ENCODE peak calls at places on chromosomes 11 and 22, in four cellular contexts. One of them, this sample, is unnamed.

GRCh38 chr22:27785818-27786217 is 15.7 kb downstream of the MN1 start:
- DNase-seq in HepG2: no peak
- DNase-seq in GM12878: no peak
- DNase-seq in K562: no peak
- DNase-seq in this sample: no peak

GRCh38 chr22:44057411-44057987 is 33.4 kb downstream of the PARVB start:
- DNase-seq in K562: no peak
- DNase-seq in GM12878: no peak
- DNase-seq in HepG2: no peak
- DNase-seq in this sample: no peak

GRCh38 chr22:17370036-17370765 is 941 bp downstream of the CECR2 start:
- DNase-seq in K562: no peak
- DNase-seq in GM12878: no peak
- DNase-seq in HepG2: no peak
- DNase-seq in this sample: no peak

GRCh38 chr11:132784441-132784840 is 747.9 kb downstream of the OPCML start:
- DNase-seq in GM12878: no peak
- DNase-seq in HepG2: no peak
- DNase-seq in K562: no peak
- DNase-seq in this sample: no peak

GRCh38 chr11:24635588-24636290 is 138.9 kb downstream of the LUZP2 start:
- DNase-seq in HepG2: no peak
- DNase-seq in GM12878: no peak
- DNase-seq in K562: no peak
- DNase-seq in this sample: no peak

GRCh38 chr11:34145847-34146381 is 40.5 kb downstream of the NAT10 start:
- DNase-seq in K562: no peak
- DNase-seq in GM12878: peak
- DNase-seq in HepG2: no peak
- DNase-seq in this sample: no peak

GRCh38 chr11:34149786-34150185 is 44.4 kb downstream of the NAT10 start:
- DNase-seq in HepG2: no peak
- DNase-seq in K562: peak
- DNase-seq in GM12878: no peak
- DNase-seq in this sample: peak

GRCh38 chr11:73388241-73389133 is 12.3 kb downstream of the RELT start:
- DNase-seq in HepG2: no peak
- DNase-seq in GM12878: no peak
- DNase-seq in K562: no peak
- DNase-seq in this sample: no peak

GRCh38 chr11:47906066-47906465 is 57.9 kb upstream of the NUP160 start:
- DNase-seq in GM12878: no peak
- DNase-seq in HepG2: no peak
- DNase-seq in K562: no peak
- DNase-seq in this sample: no peak

GRCh38 chr22:27252282-27253049 is 549.1 kb downstream of the MN1 start:
- DNase-seq in HepG2: no peak
- DNase-seq in K562: no peak
- DNase-seq in GM12878: no peak
- DNase-seq in this sample: no peak

GRCh38 chr11:2789791-2790580 is 90.2 kb upstream of the KCNQ1OT1 start:
- DNase-seq in K562: no peak
- DNase-seq in HepG2: no peak
- DNase-seq in GM12878: no peak
- DNase-seq in this sample: no peak

GRCh38 chr22:48553694-48554308 is 1273.9 kb downstream of the BRD1 start:
- DNase-seq in GM12878: no peak
- DNase-seq in HepG2: no peak
- DNase-seq in K562: no peak
- DNase-seq in this sample: no peak

GRCh38 chr11:296206-296975 is 2.9 kb downstream of the IFITM5 start:
- DNase-seq in GM12878: no peak
- DNase-seq in HepG2: no peak
- DNase-seq in K562: no peak
- DNase-seq in this sample: no peak

GRCh38 chr22:33908201-33909074 is 11.8 kb downstream of the LARGE1 start:
- DNase-seq in K562: no peak
- DNase-seq in GM12878: no peak
- DNase-seq in HepG2: no peak
- DNase-seq in this sample: no peak

GRCh38 chr11:6233984-6234313 is 487 bp downstream of the FHIP1B start:
- DNase-seq in GM12878: no peak
- DNase-seq in HepG2: no peak
- DNase-seq in K562: no peak
- DNase-seq in this sample: no peak

GRCh38 chr11:111457731-111458368 is 54.3 kb downstream of the BTG4 start:
- DNase-seq in K562: no peak
- DNase-seq in HepG2: no peak
- DNase-seq in GM12878: no peak
- DNase-seq in this sample: no peak

GRCh38 chr22:21032843-21033688 is 705 bp upstream of the SLC7A4 start:
- DNase-seq in GM12878: no peak
- DNase-seq in HepG2: no peak
- DNase-seq in K562: no peak
- DNase-seq in this sample: no peak

GRCh38 chr11:116691779-116692178 is 81.0 kb downstream of the BUD13 start:
- DNase-seq in K562: peak
- DNase-seq in HepG2: peak
- DNase-seq in GM12878: no peak
- DNase-seq in this sample: peak

GRCh38 chr11:94196363-94196762 is 67.7 kb downstream of the PANX1 start:
- DNase-seq in HepG2: no peak
- DNase-seq in GM12878: no peak
- DNase-seq in K562: no peak
- DNase-seq in this sample: no peak

GRCh38 chr11:102472127-102472526 is 19.6 kb upstream of the TMEM123 start:
- DNase-seq in HepG2: no peak
- DNase-seq in GM12878: no peak
- DNase-seq in K562: no peak
- DNase-seq in this sample: no peak

GRCh38 chr11:93169950-93170561 is 27.7 kb downstream of the SLC36A4 start:
- DNase-seq in HepG2: peak
- DNase-seq in GM12878: no peak
- DNase-seq in K562: no peak
- DNase-seq in this sample: no peak

GRCh38 chr11:94151903-94152677 is 23.4 kb downstream of the PANX1 start:
- DNase-seq in HepG2: peak
- DNase-seq in K562: peak
- DNase-seq in GM12878: no peak
- DNase-seq in this sample: no peak

GRCh38 chr11:83816572-83817187 is 530.5 kb upstream of the CCDC90B start:
- DNase-seq in K562: peak
- DNase-seq in GM12878: no peak
- DNase-seq in HepG2: peak
- DNase-seq in this sample: no peak

GRCh38 chr22:50547231-50547851 is 1.6 kb downstream of the KLHDC7B start:
- DNase-seq in GM12878: no peak
- DNase-seq in HepG2: no peak
- DNase-seq in K562: peak
- DNase-seq in this sample: no peak

GRCh38 chr11:61616443-61616842 is 35.6 kb upstream of the SYT7 start:
- DNase-seq in K562: no peak
- DNase-seq in HepG2: no peak
- DNase-seq in GM12878: no peak
- DNase-seq in this sample: no peak

GRCh38 chr11:44661311-44661717 is 65.4 kb upstream of the TSPAN18 start:
- DNase-seq in GM12878: no peak
- DNase-seq in K562: no peak
- DNase-seq in HepG2: no peak
- DNase-seq in this sample: no peak

GRCh38 chr11:120752668-120753067 is 241.1 kb downstream of the GRIK4 start:
- DNase-seq in GM12878: no peak
- DNase-seq in HepG2: no peak
- DNase-seq in K562: no peak
- DNase-seq in this sample: peak

GRCh38 chr22:47289316-47289985 is 527.0 kb downstream of the TBC1D22A start:
- DNase-seq in HepG2: no peak
- DNase-seq in K562: no peak
- DNase-seq in GM12878: no peak
- DNase-seq in this sample: no peak

GRCh38 chr11:118045191-118045590 is 31.7 kb upstream of the TMPRSS4 start:
- DNase-seq in HepG2: no peak
- DNase-seq in K562: no peak
- DNase-seq in GM12878: no peak
- DNase-seq in this sample: no peak

GRCh38 chr11:57294225-57295131 is 30.3 kb downstream of the TNKS1BP1 start:
- DNase-seq in K562: no peak
- DNase-seq in HepG2: no peak
- DNase-seq in GM12878: no peak
- DNase-seq in this sample: no peak

GRCh38 chr11:13030857-13031256 is 21.7 kb downstream of the RASSF10 start:
- DNase-seq in HepG2: peak
- DNase-seq in GM12878: no peak
- DNase-seq in K562: no peak
- DNase-seq in this sample: no peak

GRCh38 chr22:36873614-36874308 is 13.0 kb downstream of the NCF4 start:
- DNase-seq in GM12878: peak
- DNase-seq in HepG2: peak
- DNase-seq in K562: peak
- DNase-seq in this sample: peak

GRCh38 chr22:19149047-19149883 is 827 bp downstream of the GSC2 start:
- DNase-seq in GM12878: no peak
- DNase-seq in K562: peak
- DNase-seq in HepG2: no peak
- DNase-seq in this sample: no peak

GRCh38 chr11:75689861-75690641 is 21.2 kb upstream of the MAP6 start:
- DNase-seq in HepG2: no peak
- DNase-seq in GM12878: peak
- DNase-seq in K562: no peak
- DNase-seq in this sample: no peak

GRCh38 chr22:17767236-17768065 is 6.8 kb downstream of the BID start:
- DNase-seq in HepG2: no peak
- DNase-seq in K562: no peak
- DNase-seq in GM12878: peak
- DNase-seq in this sample: no peak

GRCh38 chr11:8757533-8757932 is 74.9 kb downstream of the RPL27A start:
- DNase-seq in GM12878: no peak
- DNase-seq in K562: no peak
- DNase-seq in HepG2: no peak
- DNase-seq in this sample: no peak

GRCh38 chr11:44992181-44992582 is 41.5 kb upstream of the TP53I11 start:
- DNase-seq in GM12878: no peak
- DNase-seq in HepG2: no peak
- DNase-seq in K562: no peak
- DNase-seq in this sample: no peak

GRCh38 chr22:39148727-39149535 is 3.5 kb downstream of the CBX7 start:
- DNase-seq in K562: peak
- DNase-seq in GM12878: peak
- DNase-seq in HepG2: no peak
- DNase-seq in this sample: no peak
- TF ChIP-seq SP1 in K562: no peak
- TF ChIP-seq SP1 in GM12878: peak
- TF ChIP-seq SP1 in HepG2: no peak
- TF ChIP-seq SP1 in this sample: no peak

DNA sequence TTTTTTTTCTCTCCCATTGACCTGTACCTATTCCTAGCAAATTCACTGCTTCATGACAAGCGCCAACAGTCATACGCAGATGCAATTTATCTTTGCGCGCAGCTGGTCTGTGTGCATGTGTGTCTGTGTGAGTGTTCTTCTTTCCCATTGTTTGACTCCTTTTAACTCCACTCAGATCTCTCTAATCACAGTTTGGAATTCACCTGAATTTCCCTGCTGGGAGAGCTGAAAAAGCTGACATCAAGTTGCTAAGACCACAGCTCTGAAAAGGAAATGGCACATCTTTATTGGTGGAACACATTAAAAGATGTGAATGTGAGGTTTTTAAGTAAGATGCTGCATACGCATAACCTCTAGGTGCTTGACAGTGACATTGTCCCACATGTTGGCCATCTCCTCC is 187.4 kb upstream of the MTMR2 start:
- DNase-seq in GM12878: no peak
- DNase-seq in K562: no peak
- DNase-seq in HepG2: no peak
- DNase-seq in this sample: no peak
- TF ChIP-seq BHLHE40 in GM12878: no peak
- TF ChIP-seq BHLHE40 in K562: no peak
- TF ChIP-seq BHLHE40 in HepG2: no peak
- TF ChIP-seq BHLHE40 in this sample: no peak

DNA sequence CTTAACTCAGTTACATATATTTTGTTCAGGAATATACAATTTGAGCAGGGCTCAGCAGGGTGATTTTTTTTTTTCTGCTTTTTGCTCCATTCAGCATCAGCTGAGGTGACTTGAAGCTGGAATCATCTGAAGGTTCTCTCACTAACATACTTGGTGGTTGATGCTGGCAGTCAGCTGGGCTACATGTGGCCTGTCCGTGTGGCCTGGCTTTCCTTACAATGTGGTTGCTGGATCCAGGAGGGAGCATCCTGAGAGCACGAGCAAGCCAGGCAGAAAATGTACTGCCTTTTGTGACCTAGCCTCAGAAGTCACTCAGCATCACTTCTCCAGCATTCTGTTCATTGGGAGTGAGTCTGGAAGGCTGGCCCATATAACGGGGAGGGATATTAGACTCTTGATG is 151.6 kb upstream of the E2F8 start:
- DNase-seq in HepG2: no peak
- DNase-seq in GM12878: no peak
- DNase-seq in K562: no peak
- DNase-seq in this sample: no peak
- TF ChIP-seq SP1 in HepG2: no peak
- TF ChIP-seq SP1 in GM12878: no peak
- TF ChIP-seq SP1 in K562: no peak
- TF ChIP-seq SP1 in this sample: no peak

GRCh38 chr11:125300791-125301218 is 136.3 kb downstream of the PKNOX2 start:
- DNase-seq in GM12878: no peak
- DNase-seq in HepG2: no peak
- DNase-seq in K562: no peak
- DNase-seq in this sample: no peak
- TF ChIP-seq BHLHE40 in GM12878: no peak
- TF ChIP-seq BHLHE40 in HepG2: no peak
- TF ChIP-seq BHLHE40 in K562: no peak
- TF ChIP-seq BHLHE40 in this sample: no peak

DNA sequence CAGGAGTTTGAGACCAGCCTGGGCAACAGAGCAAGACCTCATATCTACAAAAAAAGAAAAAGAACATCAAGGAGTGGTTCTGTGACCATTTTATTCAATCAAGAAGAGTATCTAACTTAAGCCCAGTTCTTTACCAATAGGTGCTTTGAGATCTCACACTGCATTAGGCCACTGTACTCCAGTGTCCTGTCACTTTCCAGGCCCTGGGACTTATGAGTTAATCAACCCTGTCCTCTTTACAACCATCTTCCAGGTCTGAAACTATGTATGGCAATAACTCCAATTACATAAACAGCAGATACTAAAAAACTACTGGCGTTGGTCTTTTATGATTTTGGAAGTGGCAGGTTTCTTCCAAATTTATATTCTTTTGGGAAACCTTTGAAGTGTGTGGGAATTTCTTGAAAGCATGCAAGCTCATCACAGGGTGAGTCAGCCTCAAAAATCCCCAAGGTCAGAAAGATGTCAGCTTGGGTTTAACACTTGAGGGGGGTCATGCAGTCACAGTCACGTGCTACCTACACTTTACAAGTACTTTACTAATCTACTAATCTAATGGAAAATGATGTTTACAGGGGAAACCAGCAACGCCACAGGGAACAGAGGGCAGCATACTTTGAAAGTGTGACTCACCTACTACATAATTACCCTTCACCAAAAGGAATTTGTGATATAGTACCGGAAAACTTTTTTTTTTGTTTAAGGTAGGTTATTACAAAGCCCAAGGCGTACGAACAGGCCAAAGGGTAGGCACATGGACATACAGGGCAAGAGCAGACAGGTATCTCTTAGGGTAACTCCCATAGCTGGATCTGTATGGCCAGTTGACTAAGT is 15.6 kb downstream of the PISD start:
- DNase-seq in K562: no peak
- DNase-seq in HepG2: peak
- DNase-seq in GM12878: no peak
- DNase-seq in this sample: peak
- TF ChIP-seq SP1 in K562: no peak
- TF ChIP-seq SP1 in HepG2: no peak
- TF ChIP-seq SP1 in GM12878: no peak
- TF ChIP-seq SP1 in this sample: no peak

This sample was measured in HEK293T.